ENCODE peak calls at places on chromosomes 1 and 21, in seven cellular contexts. Z is effector memory CD4-positive, alpha-beta T cell; Q is PC-9; N is GM04504; Y is hypothalamus; D is NCI-H1092; C is K562. U is an unnamed sample.

GRCh38 chr1:235011599-235012435 is 116.8 kb downstream of the TOMM20 start:
- DNase-seq in Z (peak), Q (peak), N (peak), Y (no peak), D (no peak), C (peak), U (peak)

GRCh38 chr1:116433283-116434257 is 60.5 kb downstream of the ATP1A1 start:
- DNase-seq in Z (no peak), Q (peak), N (no peak), Y (peak), D (peak), C (peak), U (peak)

GRCh38 chr1:8211620-8212442 is 106.1 kb upstream of the SLC45A1 start:
- DNase-seq in Z (no peak), Q (peak), N (peak), Y (no peak), D (no peak), C (no peak), U (peak)

GRCh38 chr1:118984990-118985608 is 3.0 kb downstream of the TBX15 start:
- DNase-seq in Z (no peak), Q (no peak), N (no peak), Y (no peak), D (no peak), C (no peak), U (no peak)

GRCh38 chr1:86888327-86888726 is 25.6 kb downstream of the SELENOF start:
- DNase-seq in Z (no peak), Q (no peak), N (no peak), Y (no peak), D (no peak), C (no peak), U (no peak)

GRCh38 chr1:97999320-97999719 is 78.5 kb upstream of the DPYD start:
- DNase-seq in Z (no peak), Q (no peak), N (peak), Y (no peak), D (no peak), C (no peak), U (peak)

GRCh38 chr1:181423301-181423918 is 59.9 kb upstream of the CACNA1E start:
- DNase-seq in Z (no peak), Q (no peak), N (peak), Y (no peak), D (peak), C (peak), U (peak)

GRCh38 chr1:32874860-32875793 is 4.4 kb upstream of the FNDC5 start:
- DNase-seq in Z (no peak), Q (no peak), N (no peak), Y (no peak), D (no peak), C (no peak), U (no peak)

GRCh38 chr1:226736001-226736907 is 2.8 kb downstream of the ITPKB start:
- DNase-seq in Z (no peak), Q (no peak), N (no peak), Y (no peak), D (no peak), C (no peak), U (no peak)

GRCh38 chr21:41755934-41756773 is 10.7 kb downstream of the RIPK4 start:
- DNase-seq in Z (no peak), Q (peak), N (no peak), Y (no peak), D (no peak), C (no peak), U (no peak)

GRCh38 chr1:163897401-163898169 is 575.8 kb downstream of the NUF2 start:
- DNase-seq in Z (no peak), Q (no peak), N (peak), Y (no peak), D (no peak), C (no peak), U (no peak)

GRCh38 chr21:44943005-44943685 is 3.3 kb downstream of the SLX9 start:
- DNase-seq in Z (no peak), Q (no peak), N (no peak), Y (no peak), D (no peak), C (no peak), U (no peak)

GRCh38 chr1:39332291-39332690 is 127.8 kb downstream of the MACF1 start:
- DNase-seq in Z (no peak), Q (no peak), N (no peak), Y (no peak), D (no peak), C (no peak), U (no peak)

U was measured in HT1080.